ENCODE peak calls at places on chromosomes 12 and 14, in nine cellular contexts. P, Q, V, I, J, K, U, O and G are unnamed samples. For H3K4me1, the result is how much of the 10 kb centered on the place peaks cover.

GRCh38 chr12:82099216-82099615 is 259.0 kb downstream of the CCDC59 start:
- DNase-seq in P (no peak), Q (no peak), V (no peak), I (no peak), J (no peak), K (no peak), U (no peak), O (no peak), G (no peak)

GRCh38 chr12:4030938-4031702 is 157.9 kb upstream of the PARP11 start:
- DNase-seq in P (peak), Q (peak), V (peak), I (peak), J (peak), K (peak), U (peak), O (peak), G (peak)

GRCh38 chr12:118714051-118714460 is 267.3 kb upstream of the SRRM4 start:
- DNase-seq in P (peak), Q (no peak), V (no peak), I (peak), J (peak), K (no peak), U (no peak), O (no peak), G (peak)

GRCh38 chr14:95054346-95055280 is 102.7 kb downstream of the DICER1 start:
- DNase-seq in P (no peak), Q (no peak), V (no peak), I (no peak), J (no peak), K (no peak), U (no peak), O (no peak), G (no peak)

GRCh38 chr12:132428872-132429121 is 61.2 kb upstream of the FBRSL1 start:
- DNase-seq in P (no peak), Q (no peak), V (no peak), I (no peak), J (no peak), K (no peak), U (no peak), O (no peak), G (no peak)

GRCh38 chr14:99875421-99875820 is 82.2 kb downstream of the EML1 start:
- DNase-seq in P (no peak), Q (no peak), V (no peak), I (no peak), J (no peak), K (no peak), U (no peak), O (no peak), G (no peak)

GRCh38 chr14:99838555-99839193 is 45.5 kb downstream of the EML1 start:
- DNase-seq in P (no peak), Q (no peak), V (no peak), I (no peak), J (no peak), K (no peak), U (no peak), O (no peak), G (no peak)

GRCh38 chr12:7647071-7647470 is 18.6 kb downstream of the APOBEC1 start:
- DNase-seq in P (no peak), Q (no peak), V (no peak), I (no peak), J (no peak), K (no peak), U (no peak), O (no peak), G (no peak)

GRCh38 chr12:93198086-93198485 is 179.6 kb upstream of the NUDT4 start:
- DNase-seq in P (peak), Q (no peak), V (no peak), I (no peak), J (no peak), K (no peak), U (no peak), O (no peak), G (no peak)

GRCh38 chr12:121330692-121331091 is 21.5 kb downstream of the ANAPC5 start:
- DNase-seq in P (no peak), Q (no peak), V (no peak), I (no peak), J (no peak), K (no peak), U (no peak), O (no peak), G (no peak)

GRCh38 chr14:71108398-71109114 is 201.3 kb downstream of the PCNX1 start:
- DNase-seq in P (no peak), Q (no peak), V (no peak), I (no peak), J (no peak), K (no peak), U (no peak), O (no peak), G (no peak)

GRCh38 chr12:6927999-6928702 is 392 bp downstream of the ATN1 start:
- DNase-seq in P (no peak), Q (no peak), V (no peak), I (peak), J (no peak), K (peak), U (no peak), O (peak), G (no peak)

GRCh38 chr14:36295642-36296627 is 24.5 kb downstream of the MBIP start:
- DNase-seq in P (no peak), Q (no peak), V (no peak), I (no peak), J (no peak), K (no peak), U (no peak), O (no peak), G (no peak)

GRCh38 chr14:97442363-97442762 is 645.2 kb downstream of the VRK1 start:
- DNase-seq in P (no peak), Q (no peak), V (no peak), I (no peak), J (no peak), K (no peak), U (no peak), O (no peak), G (no peak)

GRCh38 chr12:70553391-70553859 is 83.8 kb downstream of the PTPRB start:
- DNase-seq in P (no peak), Q (no peak), V (no peak), I (no peak), J (no peak), K (no peak), U (no peak), O (no peak), G (no peak)

GRCh38 chr12:101490286-101490920 is 15.3 kb downstream of the SPIC start:
- DNase-seq in P (no peak), Q (no peak), V (no peak), I (no peak), J (peak), K (no peak), U (no peak), O (no peak), G (peak)

GRCh38 chr12:108306014-108306501 is 33.1 kb downstream of the CMKLR1 start:
- DNase-seq in P (peak), Q (no peak), V (no peak), I (no peak), J (no peak), K (no peak), U (no peak), O (peak), G (no peak)

GRCh38 chr14:32209471-32209870 is 6.4 kb upstream of the RNU6-8 start:
- DNase-seq in P (no peak), Q (no peak), V (no peak), I (no peak), J (no peak), K (no peak), U (no peak), O (no peak), G (no peak)

GRCh38 chr14:100557658-100558057 is 29.6 kb downstream of the BEGAIN start:
- DNase-seq in P (peak), Q (no peak), V (no peak), I (no peak), J (peak), K (no peak), U (no peak), O (no peak), G (no peak)

GRCh38 chr12:27772328-27773049 is 7.5 kb upstream of the KLHL42 start:
- DNase-seq in P (no peak), Q (no peak), V (no peak), I (no peak), J (no peak), K (no peak), U (no peak), O (no peak), G (no peak)

GRCh38 chr14:99930420-99931274 is 134.6 kb upstream of the EVL start:
- DNase-seq in P (no peak), Q (no peak), V (peak), I (peak), J (no peak), K (no peak), U (no peak), O (no peak), G (no peak)

GRCh38 chr12:20525064-20525610 is 156.8 kb downstream of the PDE3A start:
- DNase-seq in P (no peak), Q (no peak), V (no peak), I (no peak), J (no peak), K (no peak), U (no peak), O (no peak), G (no peak)

DNA sequence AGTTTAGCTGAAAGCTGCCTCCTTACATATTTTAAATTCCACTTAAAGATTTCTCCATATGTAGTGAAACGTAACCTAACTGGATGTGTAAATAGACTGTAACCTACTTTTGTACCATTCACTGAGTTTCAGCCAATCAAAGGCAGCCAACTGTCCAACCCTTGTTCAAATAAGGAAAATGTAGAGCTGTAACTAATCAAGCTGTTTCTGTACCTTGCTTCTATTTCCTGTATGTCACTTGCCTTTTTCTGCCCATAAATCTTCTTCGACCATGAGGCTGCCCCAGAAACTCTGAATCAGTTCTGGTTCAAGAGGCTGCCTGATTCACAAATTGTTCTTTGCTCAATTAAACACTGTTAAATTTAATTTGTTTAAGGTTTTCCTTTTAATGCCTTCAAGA is 6.3 kb downstream of the SLC7A8 start:
- DNase-seq in P (no peak), Q (no peak), V (no peak), I (no peak), J (peak), K (no peak), U (no peak), O (no peak), G (no peak)
- H3K4me1 ChIP-seq in P (under half), Q (under half), V (under half), I (under half), J (under half), K (under half), U (under half), O (under half), G (under half)

GRCh38 chr12:49667319-49668090 is 39.7 kb downstream of the FMNL3 start:
- DNase-seq in P (no peak), Q (no peak), V (no peak), I (no peak), J (no peak), K (no peak), U (no peak), O (no peak), G (no peak)
- H3K27ac ChIP-seq in P (no peak), Q (no peak), V (no peak), I (no peak), J (no peak), K (peak), U (no peak), O (no peak), G (no peak)

DNA sequence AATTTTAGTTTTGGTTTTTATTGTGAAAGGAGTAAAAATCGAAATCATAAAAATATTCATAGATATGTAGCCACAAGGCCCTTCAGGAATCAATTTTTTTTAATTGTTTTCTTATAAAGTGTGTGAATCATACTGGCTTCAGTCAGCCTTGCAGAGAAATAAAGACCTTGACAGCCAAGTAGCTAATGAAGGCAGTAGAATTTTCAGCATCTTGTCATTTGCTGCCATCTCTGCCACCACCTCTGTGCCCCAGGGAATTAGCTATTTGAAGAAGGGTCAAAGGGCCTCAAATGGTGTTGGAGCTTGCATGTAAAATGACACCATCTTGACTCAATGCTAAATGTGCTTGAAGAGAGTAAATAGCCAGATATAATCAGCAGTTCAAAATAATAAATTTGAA is 359.4 kb upstream of the DCN start:
- DNase-seq in P (no peak), Q (no peak), V (no peak), I (no peak), J (no peak), K (no peak), U (no peak), O (no peak), G (no peak)
- H3K4me1 ChIP-seq in P (under half), Q (under half), V (under half), I (under half), J (under half), K (under half), U (under half), O (under half), G (under half)

GRCh38 chr12:129237881-129238280 is 384.6 kb downstream of the GLT1D1 start:
- DNase-seq in P (no peak), Q (no peak), V (no peak), I (no peak), J (no peak), K (no peak), U (no peak), O (no peak), G (no peak)

GRCh38 chr12:129245769-129246168 is 392.5 kb downstream of the GLT1D1 start:
- DNase-seq in P (no peak), Q (no peak), V (no peak), I (no peak), J (no peak), K (no peak), U (no peak), O (no peak), G (no peak)

GRCh38 chr12:129246630-129247029 is 393.4 kb downstream of the GLT1D1 start:
- DNase-seq in P (no peak), Q (no peak), V (no peak), I (no peak), J (no peak), K (no peak), U (no peak), O (no peak), G (no peak)

DNA sequence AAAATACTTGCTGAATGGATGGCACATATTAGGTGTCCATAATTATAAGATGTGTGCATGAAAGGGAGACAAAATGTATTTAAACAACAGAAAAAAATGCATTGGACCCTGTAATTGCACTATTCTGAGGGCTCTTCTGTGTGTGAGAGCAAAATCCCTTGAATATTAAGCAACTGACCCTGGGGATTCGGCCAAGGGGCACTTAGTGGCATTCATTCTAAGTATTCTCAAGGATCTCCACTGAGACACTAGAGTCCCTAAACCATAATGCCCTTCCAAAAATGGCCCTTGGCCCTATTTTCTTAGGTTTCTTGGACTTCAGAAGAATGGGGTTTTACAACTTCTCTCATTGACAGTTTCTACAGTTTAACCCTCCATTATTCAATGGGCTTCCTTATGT is 388.6 kb downstream of the GLT1D1 start:
- DNase-seq in P (no peak), Q (no peak), V (no peak), I (no peak), J (no peak), K (no peak), U (no peak), O (no peak), G (no peak)
- H3K27ac ChIP-seq in P (no peak), Q (no peak), V (no peak), I (no peak), J (no peak), K (no peak), U (no peak), O (no peak), G (no peak)

GRCh38 chr12:56128669-56129209 is 672 bp downstream of the ESYT1 start:
- DNase-seq in P (no peak), Q (peak), V (peak), I (peak), J (peak), K (peak), U (no peak), O (no peak), G (peak)
- H3K4me1 ChIP-seq in P (under half), Q (under half), V (under half), I (under half), J (under half), K (half or more), U (under half), O (under half), G (under half)

DNA sequence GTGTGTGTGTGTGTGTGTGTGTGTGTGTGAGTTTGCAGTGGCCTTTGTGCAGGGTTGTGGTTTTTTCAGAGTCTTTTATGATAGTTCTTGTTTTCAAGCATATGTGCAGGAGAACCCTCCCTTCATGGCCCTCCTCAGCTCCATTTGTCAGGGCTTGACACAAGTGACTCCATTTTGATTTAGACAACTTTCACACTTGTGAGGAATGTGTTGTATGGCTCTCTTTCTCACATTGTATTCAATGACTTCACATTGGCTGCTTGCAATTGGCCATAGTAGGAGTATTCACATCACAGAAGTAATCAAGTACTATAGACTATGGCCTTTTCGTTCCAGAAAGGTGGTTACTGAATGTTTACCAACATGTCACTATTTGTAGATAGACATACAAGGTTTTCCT is 133.1 kb downstream of the SLC38A1 start:
- DNase-seq in P (no peak), Q (no peak), V (no peak), I (no peak), J (no peak), K (no peak), U (no peak), O (no peak), G (no peak)
- H3K27ac ChIP-seq in P (no peak), Q (no peak), V (no peak), I (no peak), J (no peak), K (no peak), U (no peak), O (no peak), G (no peak)

GRCh38 chr14:103142031-103142430 is 18.8 kb downstream of the TNFAIP2 start:
- DNase-seq in P (no peak), Q (no peak), V (no peak), I (no peak), J (no peak), K (no peak), U (no peak), O (no peak), G (no peak)
- H3K4me1 ChIP-seq in P (under half), Q (under half), V (under half), I (under half), J (under half), K (under half), U (under half), O (under half), G (under half)

GRCh38 chr12:49962861-49963765 is 1.4 kb downstream of the AQP5 start:
- DNase-seq in P (peak), Q (peak), V (no peak), I (no peak), J (peak), K (peak), U (peak), O (no peak), G (peak)
- H3K27ac ChIP-seq in P (no peak), Q (no peak), V (no peak), I (no peak), J (no peak), K (no peak), U (no peak), O (no peak), G (no peak)